ENCODE peak calls at places on chromosomes 3 and 15, in nine cellular contexts. U is Calu3, Z is uterus, S is adrenal gland, L is endothelial cell, B is upper lobe of right lung, J is endodermal cell, R is bronchial epithelial cell, I is fibroblast of lung. M is an unnamed sample.

GRCh38 chr15:48190932-48191573 is 412 bp upstream of the CTXN2 start:
- DNase-seq in U (peak), Z (no peak), S (peak), L (peak), B (peak), J (peak), R (peak), I (peak), M (peak)

GRCh38 chr15:38354321-38354929 is 99.5 kb upstream of the FAM98B start:
- DNase-seq in U (peak), Z (peak), S (peak), L (peak), B (no peak), J (peak), R (peak), I (peak), M (peak)

GRCh38 chr3:150232992-150233451 is 175.1 kb upstream of the TSC22D2 start:
- DNase-seq in U (no peak), Z (no peak), S (peak), L (no peak), B (no peak), J (no peak), R (peak), I (peak), M (no peak)

GRCh38 chr15:63597033-63597790 is at the start of gene FBXL22:
- DNase-seq in U (no peak), Z (peak), S (no peak), L (no peak), B (peak), J (peak), R (no peak), I (peak), M (no peak)

GRCh38 chr3:171225698-171226097 is 199.2 kb upstream of the SLC2A2 start:
- DNase-seq in U (no peak), Z (no peak), S (no peak), L (no peak), B (no peak), J (no peak), R (no peak), I (peak), M (no peak)

GRCh38 chr3:139339219-139339906 is 4.5 kb upstream of the MRPS22 start:
- DNase-seq in U (no peak), Z (no peak), S (peak), L (no peak), B (no peak), J (no peak), R (no peak), I (no peak), M (no peak)

GRCh38 chr3:128949158-128949557 is 44.7 kb downstream of the CFAP92 start:
- DNase-seq in U (no peak), Z (no peak), S (no peak), L (no peak), B (no peak), J (no peak), R (no peak), I (no peak), M (no peak)

GRCh38 chr3:120416868-120417267 is 33.9 kb downstream of the FSTL1 start:
- DNase-seq in U (no peak), Z (no peak), S (peak), L (no peak), B (no peak), J (no peak), R (no peak), I (no peak), M (no peak)

GRCh38 chr15:81235276-81235675 is 38.6 kb downstream of the IL16 start:
- DNase-seq in U (no peak), Z (no peak), S (no peak), L (no peak), B (no peak), J (no peak), R (no peak), I (no peak), M (no peak)

GRCh38 chr3:10470120-10470665 is 35.2 kb downstream of the ATP2B2 start:
- DNase-seq in U (no peak), Z (no peak), S (no peak), L (no peak), B (no peak), J (no peak), R (no peak), I (no peak), M (no peak)

GRCh38 chr15:101162701-101163483 is 89.0 kb downstream of the CHSY1 start:
- DNase-seq in U (no peak), Z (no peak), S (no peak), L (no peak), B (peak), J (no peak), R (no peak), I (peak), M (no peak)

GRCh38 chr15:25762015-25762662 is 101.0 kb downstream of the ATP10A start:
- DNase-seq in U (peak), Z (no peak), S (no peak), L (no peak), B (no peak), J (no peak), R (no peak), I (no peak), M (no peak)

GRCh38 chr3:9947025-9947995 is 4.9 kb downstream of the PRRT3 start:
- DNase-seq in U (peak), Z (peak), S (peak), L (peak), B (peak), J (peak), R (peak), I (peak), M (peak)

GRCh38 chr15:52789601-52790165 is 453 bp downstream of the ONECUT1 start:
- DNase-seq in U (no peak), Z (no peak), S (no peak), L (peak), B (no peak), J (peak), R (no peak), I (no peak), M (no peak)

GRCh38 chr3:128973988-128974564 is 19.8 kb downstream of the CFAP92 start:
- DNase-seq in U (no peak), Z (no peak), S (no peak), L (no peak), B (no peak), J (no peak), R (no peak), I (no peak), M (no peak)

GRCh38 chr3:73740041-73740440 is 115.3 kb upstream of the PDZRN3 start:
- DNase-seq in U (no peak), Z (no peak), S (no peak), L (no peak), B (no peak), J (no peak), R (no peak), I (peak), M (no peak)

GRCh38 chr3:13023251-13024055 is 49.8 kb downstream of the IQSEC1 start:
- DNase-seq in U (no peak), Z (no peak), S (no peak), L (no peak), B (peak), J (no peak), R (no peak), I (no peak), M (no peak)

GRCh38 chr3:157128771-157129671 is 30.9 kb downstream of the CCNL1 start:
- DNase-seq in U (peak), Z (no peak), S (no peak), L (no peak), B (no peak), J (peak), R (peak), I (no peak), M (no peak)

GRCh38 chr3:72490688-72491430 is 357.4 kb downstream of the SHQ1 start:
- DNase-seq in U (no peak), Z (no peak), S (no peak), L (no peak), B (no peak), J (peak), R (no peak), I (no peak), M (no peak)

GRCh38 chr3:43691120-43692002 is 623 bp downstream of the ABHD5 start:
- DNase-seq in U (peak), Z (peak), S (peak), L (peak), B (peak), J (peak), R (peak), I (peak), M (peak)

GRCh38 chr15:27410986-27411385 is 440.0 kb downstream of the GABRG3 start:
- DNase-seq in U (no peak), Z (no peak), S (no peak), L (no peak), B (no peak), J (no peak), R (no peak), I (no peak), M (no peak)

GRCh38 chr3:31176045-31176444 is 281.6 kb upstream of the GADL1 start:
- DNase-seq in U (no peak), Z (no peak), S (no peak), L (no peak), B (no peak), J (no peak), R (no peak), I (no peak), M (no peak)

GRCh38 chr3:22735373-22735772 is 467.8 kb upstream of the UBE2E2 start:
- DNase-seq in U (no peak), Z (no peak), S (no peak), L (no peak), B (no peak), J (no peak), R (no peak), I (no peak), M (no peak)

GRCh38 chr3:71185733-71186455 is 397.6 kb downstream of the FOXP1 start:
- DNase-seq in U (no peak), Z (no peak), S (no peak), L (no peak), B (no peak), J (no peak), R (peak), I (peak), M (no peak)

GRCh38 chr3:70816346-70816745 is 503.9 kb upstream of the MDFIC2 start:
- DNase-seq in U (no peak), Z (no peak), S (no peak), L (no peak), B (no peak), J (no peak), R (no peak), I (no peak), M (no peak)

GRCh38 chr3:58487140-58487886 is 4.6 kb upstream of the KCTD6 start:
- DNase-seq in U (peak), Z (peak), S (peak), L (no peak), B (no peak), J (no peak), R (peak), I (peak), M (peak)

GRCh38 chr3:34229871-34230270 is 431.4 kb downstream of the PDCD6IP start:
- DNase-seq in U (no peak), Z (no peak), S (no peak), L (no peak), B (no peak), J (no peak), R (no peak), I (no peak), M (no peak)

GRCh38 chr3:171306631-171307030 is 153.6 kb downstream of the TNIK start:
- DNase-seq in U (no peak), Z (peak), S (peak), L (no peak), B (no peak), J (no peak), R (peak), I (peak), M (peak)

GRCh38 chr3:132659370-132660055 is at the start of gene ACAD11:
- DNase-seq in U (peak), Z (peak), S (peak), L (peak), B (peak), J (peak), R (peak), I (peak), M (peak)

GRCh38 chr3:115671761-115672455 is 48.6 kb downstream of the GAP43 start:
- DNase-seq in U (no peak), Z (no peak), S (peak), L (no peak), B (no peak), J (no peak), R (no peak), I (peak), M (no peak)

GRCh38 chr3:185411133-185411532 is 48.2 kb downstream of the MAP3K13 start:
- DNase-seq in U (no peak), Z (no peak), S (no peak), L (no peak), B (no peak), J (no peak), R (peak), I (peak), M (no peak)

GRCh38 chr3:136621628-136622027 is 130.6 kb downstream of the STAG1 start:
- DNase-seq in U (no peak), Z (no peak), S (no peak), L (no peak), B (no peak), J (no peak), R (peak), I (peak), M (no peak)

GRCh38 chr15:67103869-67104268 is 38.5 kb downstream of the SMAD3 start:
- DNase-seq in U (no peak), Z (no peak), S (no peak), L (no peak), B (no peak), J (no peak), R (no peak), I (no peak), M (no peak)

GRCh38 chr15:45091161-45091560 is 22.8 kb downstream of the DUOX2 start:
- DNase-seq in U (no peak), Z (no peak), S (peak), L (no peak), B (no peak), J (no peak), R (peak), I (peak), M (no peak)

DNA sequence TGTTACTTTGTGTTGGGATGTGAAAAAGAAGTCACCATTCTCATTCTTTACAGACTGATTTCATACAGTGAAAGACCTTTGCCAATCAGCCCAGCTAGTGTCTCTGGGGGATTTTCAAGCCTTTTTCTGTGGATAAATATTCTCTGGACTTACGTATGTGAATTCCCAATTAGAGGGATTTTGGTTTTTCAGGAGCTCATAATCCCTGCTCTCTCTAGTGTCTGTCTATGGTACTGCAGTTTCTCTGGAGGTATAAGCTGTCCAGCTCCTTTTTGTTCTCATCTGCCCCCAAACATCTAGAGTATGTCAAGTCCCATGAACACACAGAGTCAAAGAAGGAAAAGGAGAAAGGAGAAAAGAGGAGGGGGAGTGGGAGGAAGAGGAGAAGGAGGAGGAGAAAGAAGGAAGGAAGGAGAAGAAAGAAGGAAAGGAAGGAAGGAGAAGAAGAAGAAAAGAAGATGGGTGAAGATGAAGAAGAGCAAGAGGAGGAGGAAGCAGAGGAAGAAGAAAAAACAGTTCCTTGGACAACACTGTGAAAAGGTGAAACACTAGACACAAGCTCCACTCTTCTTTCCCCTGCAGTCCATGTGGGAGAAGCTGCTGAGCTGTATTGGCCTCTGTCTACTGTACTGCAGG is 218.6 kb downstream of the GREM1 start:
- DNase-seq in U (no peak), Z (no peak), S (no peak), L (no peak), B (no peak), J (no peak), R (peak), I (peak), M (no peak)
- TF ChIP-seq CTCF in U (no peak), Z (peak), S (peak), L (peak), B (peak), J (peak), R (peak), I (peak), M (peak)

GRCh38 chr15:78079296-78080087 is 2.0 kb upstream of the TBC1D2B start:
- DNase-seq in U (no peak), Z (no peak), S (no peak), L (no peak), B (no peak), J (no peak), R (no peak), I (no peak), M (no peak)

GRCh38 chr15:78075490-78076230 is 1.9 kb downstream of the TBC1D2B start:
- DNase-seq in U (peak), Z (peak), S (peak), L (peak), B (no peak), J (peak), R (peak), I (peak), M (peak)

GRCh38 chr15:78076231-78077052 is 1.1 kb downstream of the TBC1D2B start:
- DNase-seq in U (no peak), Z (no peak), S (no peak), L (no peak), B (no peak), J (no peak), R (no peak), I (peak), M (no peak)

GRCh38 chr15:78077860-78078187 is 313 bp upstream of the TBC1D2B start:
- DNase-seq in U (no peak), Z (no peak), S (no peak), L (no peak), B (no peak), J (no peak), R (no peak), I (peak), M (no peak)

GRCh38 chr15:78077053-78077859 is at the start of gene TBC1D2B:
- DNase-seq in U (peak), Z (peak), S (peak), L (peak), B (peak), J (peak), R (peak), I (peak), M (peak)
- TF ChIP-seq CTCF in U (no peak), Z (peak), S (no peak), L (no peak), B (no peak), J (no peak), R (no peak), I (no peak), M (no peak)

GRCh38 chr15:92051726-92052125 is 198.2 kb downstream of the SLCO3A1 start:
- DNase-seq in U (no peak), Z (no peak), S (no peak), L (no peak), B (no peak), J (no peak), R (no peak), I (no peak), M (no peak)

GRCh38 chr15:92056875-92057274 is 203.4 kb downstream of the SLCO3A1 start:
- DNase-seq in U (no peak), Z (no peak), S (no peak), L (no peak), B (no peak), J (no peak), R (no peak), I (no peak), M (no peak)

GRCh38 chr15:92050220-92050898 is 196.9 kb downstream of the SLCO3A1 start:
- DNase-seq in U (no peak), Z (no peak), S (no peak), L (no peak), B (no peak), J (no peak), R (no peak), I (no peak), M (no peak)

GRCh38 chr15:92049290-92050008 is 195.9 kb downstream of the SLCO3A1 start:
- DNase-seq in U (no peak), Z (no peak), S (no peak), L (no peak), B (no peak), J (no peak), R (no peak), I (no peak), M (no peak)

GRCh38 chr15:92053727-92054316 is 200.3 kb downstream of the SLCO3A1 start:
- DNase-seq in U (no peak), Z (no peak), S (no peak), L (no peak), B (no peak), J (peak), R (no peak), I (no peak), M (no peak)
- TF ChIP-seq CTCF in U (peak), Z (no peak), S (no peak), L (peak), B (peak), J (peak), R (peak), I (peak), M (no peak)

GRCh38 chr3:142022381-142022780 is 127.0 kb downstream of the TFDP2 start:
- DNase-seq in U (no peak), Z (no peak), S (no peak), L (no peak), B (no peak), J (no peak), R (no peak), I (peak), M (no peak)
- TF ChIP-seq CTCF in U (no peak), Z (no peak), S (no peak), L (no peak), B (peak), J (peak), R (no peak), I (no peak), M (no peak)